ENCODE peak calls at places on chromosome 4, in four cellular contexts. K, L, W and O are unnamed samples.

GRCh38 chr4:84967292-84967651 is 782 bp upstream of the WDFY3 start:
- DNase-seq in W (no peak), K (no peak), L (no peak), O (no peak)

GRCh38 chr4:23770011-23770410 is 119.8 kb downstream of the PPARGC1A start:
- DNase-seq in W (no peak), K (no peak), L (no peak), O (no peak)

GRCh38 chr4:37792241-37792640 is 34.2 kb upstream of the PGM2 start:
- DNase-seq in W (no peak), L (no peak), K (no peak), O (no peak)

GRCh38 chr4:929970-930625 is 2.0 kb downstream of the GAK start:
- DNase-seq in L (no peak), W (no peak), K (no peak), O (no peak)

GRCh38 chr4:103786014-103786413 is 66.2 kb upstream of the TACR3 start:
- DNase-seq in K (peak; percentile 21), W (no peak), L (no peak), O (peak; percentile 30)

GRCh38 chr4:82797048-82797590 is 1.5 kb downstream of the SCD5 start:
- DNase-seq in W (peak; percentile 41), L (no peak), K (no peak), O (peak; percentile 42)

GRCh38 chr4:123997116-123997515 is 600.5 kb downstream of the SPRY1 start:
- DNase-seq in W (no peak), L (no peak), K (peak; percentile 57), O (no peak)

GRCh38 chr4:108249397-108249796 is 80.7 kb upstream of the LEF1 start:
- DNase-seq in K (no peak), L (no peak), W (no peak), O (no peak)

GRCh38 chr4:38004062-38004461 is 43.9 kb downstream of the PTTG2 start:
- DNase-seq in K (no peak), L (no peak), W (no peak), O (no peak)

GRCh38 chr4:120895554-120895953 is 27.0 kb downstream of the PRDM5 start:
- DNase-seq in K (no peak), L (no peak), W (no peak), O (no peak)

GRCh38 chr4:152181150-152181549 is 354.7 kb downstream of the FBXW7 start:
- DNase-seq in L (no peak), K (no peak), W (no peak), O (no peak)

GRCh38 chr4:6724461-6725111 is 8.6 kb downstream of the BLOC1S4 start:
- DNase-seq in L (no peak), K (no peak), W (no peak), O (no peak)

GRCh38 chr4:146029147-146029546 is 90.5 kb upstream of the ZNF827 start:
- DNase-seq in W (peak; percentile 38), K (no peak), L (no peak), O (peak; percentile 20)

GRCh38 chr4:113169368-113169767 is 119.9 kb downstream of the ANK2 start:
- DNase-seq in W (no peak), K (no peak), L (no peak), O (no peak)

GRCh38 chr4:87068591-87069021 is 133.8 kb downstream of the AFF1 start:
- DNase-seq in K (no peak), W (no peak), L (no peak), O (no peak)

GRCh38 chr4:99300934-99301333 is 10.1 kb upstream of the ADH1A start:
- DNase-seq in L (no peak), W (peak; percentile 48), K (no peak), O (peak; percentile 56)

GRCh38 chr4:133483600-133484246 is 334.6 kb downstream of the PCDH10 start:
- DNase-seq in L (no peak), K (no peak), W (peak; percentile 55), O (peak; percentile 16)

GRCh38 chr4:150297861-150298474 is 219.7 kb downstream of the DCLK2 start:
- DNase-seq in W (peak; percentile 35), K (peak; percentile 43), L (no peak), O (peak; percentile 43)

GRCh38 chr4:866761-867390 is 40.9 kb upstream of the CPLX1 start:
- DNase-seq in K (no peak), W (peak; percentile 67), L (no peak), O (peak; percentile 16)

GRCh38 chr4:109233585-109233984 is 68.9 kb downstream of the COL25A1 start:
- DNase-seq in L (no peak), K (no peak), W (peak; percentile 77), O (no peak)

GRCh38 chr4:14967982-14968381 is 34.3 kb upstream of the CPEB2 start:
- DNase-seq in L (no peak), W (no peak), K (no peak), O (no peak)

GRCh38 chr4:55008166-55009056 is 117.0 kb downstream of the KDR start:
- DNase-seq in L (no peak), K (no peak), W (no peak), O (no peak)

GRCh38 chr4:95535180-95535579 is 13.6 kb downstream of the UNC5C start:
- DNase-seq in L (no peak), K (no peak), W (no peak), O (no peak)

GRCh38 chr4:72418458-72418857 is 150.6 kb downstream of the ADAMTS3 start:
- DNase-seq in K (no peak), L (no peak), W (peak; percentile 57), O (peak; percentile 33)

GRCh38 chr4:95499176-95499760 is 49.5 kb downstream of the UNC5C start:
- DNase-seq in K (no peak), L (no peak), W (no peak), O (no peak)

GRCh38 chr4:122826596-122827257 is at the start of gene FGF2:
- DNase-seq in L (no peak), W (no peak), K (peak; percentile 78), O (peak; percentile 33)

GRCh38 chr4:56477192-56477706 is 9.8 kb downstream of the SRP72 start:
- DNase-seq in W (no peak), K (no peak), L (no peak), O (no peak)

GRCh38 chr4:106238819-106239420 is 77.1 kb downstream of the TBCK start:
- DNase-seq in K (peak; percentile 27), L (no peak), W (peak; percentile 51), O (peak; percentile 47)

GRCh38 chr4:77232653-77233052 is 75.6 kb downstream of the CCNG2 start:
- DNase-seq in K (no peak), W (peak; percentile 50), L (no peak), O (peak; percentile 72)

GRCh38 chr4:87033902-87034301 is 99.1 kb downstream of the AFF1 start:
- DNase-seq in K (no peak), L (no peak), W (no peak), O (no peak)

GRCh38 chr4:150072906-150073714 is 5.1 kb upstream of the DCLK2 start:
- DNase-seq in W (no peak), K (no peak), L (no peak), O (no peak)

GRCh38 chr4:22391548-22391947 is 124.3 kb downstream of the ADGRA3 start:
- DNase-seq in L (no peak), W (peak; percentile 37), K (no peak), O (no peak)

GRCh38 chr4:140865830-140866229 is 109.6 kb upstream of the TBC1D9 start:
- DNase-seq in L (no peak), W (no peak), K (no peak), O (no peak)

GRCh38 chr4:24988776-24989175 is 42.0 kb downstream of the LGI2 start:
- DNase-seq in K (no peak), L (no peak), W (peak; percentile 42), O (peak; percentile 26)

GRCh38 chr4:174423257-174423944 is 98.9 kb downstream of the HPGD start:
- DNase-seq in W (peak; percentile 92), L (no peak), K (no peak), O (peak; percentile 95)

GRCh38 chr4:22607382-22607781 is 85.4 kb upstream of the GBA3 start:
- DNase-seq in L (no peak), K (peak; percentile 3), W (peak; percentile 34), O (peak; percentile 35)

GRCh38 chr4:53711916-53712315 is 120.6 kb upstream of the LNX1 start:
- DNase-seq in L (no peak), K (no peak), W (no peak), O (no peak)

GRCh38 chr4:54659213-54660144 is 1.7 kb downstream of the KIT start:
- DNase-seq in L (no peak), W (peak; percentile 16), K (peak; percentile 37), O (no peak)

GRCh38 chr4:7073526-7074390 is 5.9 kb upstream of the GRPEL1 start:
- DNase-seq in K (peak; percentile 69), W (peak; percentile 45), L (no peak), O (peak; percentile 37)